ENCODE peak calls at places on chromosomes 3 and 15, in five cellular contexts. L is cardiac muscle cell, G is ovary, D is GM23338, R is right lobe of liver. Z is an unnamed sample.

GRCh38 chr3:85576801-85577200 is 618.0 kb downstream of the CADM2 start:
- DNase-seq in G (no peak), R (no peak), L (no peak), D (no peak), Z (no peak)

GRCh38 chr3:140585828-140586227 is 92.0 kb upstream of the TRIM42 start:
- DNase-seq in G (no peak), R (no peak), D (no peak), L (no peak), Z (no peak)

GRCh38 chr3:12442654-12443501 is 41.4 kb upstream of the TSEN2 start:
- DNase-seq in L (no peak), D (no peak), R (no peak), G (no peak), Z (no peak)

GRCh38 chr3:37736632-37737031 is 125.0 kb upstream of the CTDSPL start:
- DNase-seq in G (no peak), L (no peak), R (no peak), D (no peak), Z (no peak)

GRCh38 chr3:194682651-194683310 is 2.9 kb upstream of the FAM43A start:
- DNase-seq in R (peak; percentile 52), G (peak; percentile 68), L (peak; percentile 87), D (peak; percentile 90), Z (peak; percentile 86)

GRCh38 chr15:70806992-70807712 is 43.8 kb upstream of the UACA start:
- DNase-seq in R (peak; percentile 75), D (no peak), L (no peak), G (peak; percentile 64), Z (peak; percentile 88)

GRCh38 chr3:50241163-50241562 is 5.2 kb downstream of the GNAI2 start:
- DNase-seq in R (no peak), L (peak; percentile 71), G (no peak), D (peak; percentile 99), Z (no peak)

GRCh38 chr15:78259232-78259631 is 5.1 kb upstream of the DNAJA4 start:
- DNase-seq in L (no peak), D (no peak), G (no peak), R (no peak), Z (no peak)

GRCh38 chr15:101049856-101050646 is 130.9 kb downstream of the LRRK1 start:
- DNase-seq in L (no peak), R (no peak), D (no peak), G (peak; percentile 47), Z (peak; percentile 37)

GRCh38 chr3:134445631-134446030 is 40.2 kb downstream of the ANAPC13 start:
- DNase-seq in D (no peak), G (no peak), L (no peak), R (no peak), Z (no peak)

GRCh38 chr3:177473184-177473583 is 275.9 kb upstream of the TBL1XR1 start:
- DNase-seq in D (no peak), R (no peak), G (no peak), L (no peak), Z (no peak)

GRCh38 chr15:52171386-52171785 is 19.8 kb downstream of the GNB5 start:
- DNase-seq in G (no peak), R (no peak), L (no peak), D (peak; percentile 45), Z (no peak)

GRCh38 chr3:61936344-61936937 is 375.1 kb downstream of the PTPRG start:
- DNase-seq in R (no peak), D (peak; percentile 78), G (no peak), L (peak; percentile 38), Z (no peak)

GRCh38 chr3:25505581-25505980 is 77.5 kb downstream of the RARB start:
- DNase-seq in L (no peak), G (no peak), D (no peak), R (no peak), Z (no peak)

GRCh38 chr3:171497546-171497945 is 37.3 kb upstream of the TNIK start:
- DNase-seq in L (peak; percentile 9), D (no peak), R (no peak), G (no peak), Z (no peak)

GRCh38 chr3:134359121-134360010 is 14.9 kb downstream of the AMOTL2 start:
- DNase-seq in D (no peak), G (peak; percentile 16), R (no peak), L (no peak), Z (peak; percentile 73)

GRCh38 chr3:139427283-139428060 is 38.0 kb upstream of the COPB2 start:
- DNase-seq in L (peak; percentile 87), D (peak; percentile 94), G (no peak), R (no peak), Z (no peak)

GRCh38 chr3:72444642-72445223 is 403.5 kb downstream of the SHQ1 start:
- DNase-seq in G (no peak), L (no peak), R (no peak), D (no peak), Z (no peak)

GRCh38 chr15:32641517-32642059 is at the start of gene SCG5:
- DNase-seq in G (peak; percentile 52), R (no peak), D (peak; percentile 96), L (peak; percentile 61), Z (no peak)

DNA sequence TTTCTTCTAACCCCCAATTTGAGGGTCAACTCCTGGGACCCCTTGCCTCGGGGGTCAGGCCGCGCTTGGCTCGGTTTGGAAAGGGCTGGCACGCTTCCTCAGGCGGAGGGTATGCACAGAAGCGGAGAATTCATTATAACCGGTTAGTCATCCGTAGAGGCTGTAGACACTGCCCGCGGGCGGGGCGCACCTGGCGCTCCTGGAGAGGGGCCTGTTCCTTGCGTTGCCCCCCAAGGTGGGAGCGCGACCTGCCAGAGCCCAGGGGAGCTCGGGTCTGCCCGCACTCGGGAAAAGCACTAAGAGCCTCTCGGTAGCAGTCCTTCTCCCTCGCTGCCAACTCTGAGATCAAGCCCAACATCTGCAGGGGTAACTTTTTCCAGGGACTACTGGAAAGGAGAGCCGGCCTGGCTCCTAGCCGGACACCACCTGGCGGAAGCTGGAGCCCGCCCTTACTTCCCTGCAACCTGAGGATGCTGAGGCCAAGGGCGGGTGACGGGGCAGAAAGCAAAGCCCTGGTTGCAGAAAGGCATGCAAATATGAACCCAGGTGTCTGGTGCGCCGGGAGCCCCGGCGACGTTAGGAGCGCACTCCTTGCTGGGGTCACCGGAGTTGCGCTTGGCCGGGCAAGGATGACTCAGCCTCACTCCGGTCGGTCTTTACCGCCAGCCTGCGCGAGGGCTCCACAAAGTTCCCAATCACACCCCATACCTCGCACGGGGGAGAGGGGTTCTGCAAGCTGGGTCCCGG is 1.5 kb upstream of the CACNA2D3 start:
- DNase-seq in L (peak; percentile 32), G (peak; percentile 46), R (no peak), D (peak; percentile 81), Z (no peak)
- H3K4me3 ChIP-seq in L (peak overlapping the region; percentile 57), G (peak overlapping the region; percentile 55), R (no peak overlapping the region), D (peak overlapping the region; percentile 78), Z (peak overlapping the region; percentile 48)

DNA sequence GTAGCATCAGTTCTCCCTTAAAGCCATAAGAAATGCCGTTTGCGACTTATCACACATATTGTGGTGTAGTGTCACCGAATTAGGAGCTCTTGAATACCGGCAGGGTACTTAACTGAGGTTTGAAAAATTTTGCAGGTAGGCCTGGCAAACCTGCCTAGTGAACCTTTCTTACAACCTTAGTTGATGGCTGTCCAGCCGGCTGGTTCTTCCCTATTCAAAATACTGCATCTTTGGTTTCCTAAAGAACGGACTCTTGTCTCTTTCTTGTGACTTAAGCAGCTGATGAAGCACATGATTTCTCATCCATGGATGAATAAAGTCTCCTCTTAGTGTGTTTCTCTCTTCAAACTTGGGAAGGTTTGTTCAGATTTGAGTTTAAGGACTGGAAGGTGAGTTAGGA is 1.5 kb downstream of the RAB7A start:
- DNase-seq in G (no peak), R (no peak), D (no peak), L (no peak), Z (no peak)
- H3K4me1 ChIP-seq in G (peaks cover 12% of the 10 kb centered on the region), R (no peaks in the 10 kb centered on the region), D (peaks cover 62% of the 10 kb centered on the region), L (peaks cover 28% of the 10 kb centered on the region), Z (peaks cover 10% of the 10 kb centered on the region)

DNA sequence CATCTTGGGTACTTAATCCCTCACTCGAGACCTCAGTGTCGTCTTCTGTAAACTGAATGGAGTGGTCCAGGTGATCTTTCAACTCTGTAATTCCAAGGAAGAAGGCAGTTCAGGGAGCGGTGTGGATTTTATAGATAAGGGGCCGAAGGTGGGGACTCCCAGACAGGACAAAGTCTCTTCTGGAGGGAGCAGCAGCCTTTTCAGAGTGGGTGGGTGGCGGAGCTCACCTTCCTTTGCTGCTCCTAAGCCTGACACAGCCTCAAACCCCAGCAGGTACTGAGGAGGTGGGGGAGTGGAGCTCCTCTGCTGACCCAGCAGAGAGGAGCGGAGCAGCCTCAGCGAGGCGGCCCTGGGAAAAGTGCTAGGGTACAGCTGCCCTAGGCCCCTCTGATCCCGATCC is 72.1 kb downstream of the SLC30A4 start:
- DNase-seq in G (no peak), L (no peak), D (no peak), R (no peak), Z (no peak)
- H3K4me3 ChIP-seq in G (no peak overlapping the region), L (no peak overlapping the region), D (no peak overlapping the region), R (no peak overlapping the region), Z (no peak overlapping the region)

GRCh38 chr3:14511971-14512943 is 27.9 kb downstream of the GRIP2 start:
- DNase-seq in R (no peak), L (no peak), D (no peak), G (peak; percentile 13), Z (peak; percentile 66)

GRCh38 chr3:14512944-14513332 is 27.2 kb downstream of the GRIP2 start:
- DNase-seq in G (no peak), D (no peak), R (no peak), L (no peak), Z (no peak)

GRCh38 chr3:14511623-14511965 is 28.5 kb downstream of the GRIP2 start:
- DNase-seq in R (no peak), L (no peak), G (no peak), D (no peak), Z (no peak)

GRCh38 chr3:14514323-14514720 is 25.8 kb downstream of the GRIP2 start:
- DNase-seq in D (peak; percentile 0), R (no peak), L (no peak), G (peak; percentile 9), Z (no peak)

GRCh38 chr3:14513566-14514322 is 26.4 kb downstream of the GRIP2 start:
- DNase-seq in R (no peak), D (no peak), G (peak; percentile 9), L (no peak), Z (no peak)
- H3K4me1 ChIP-seq in R (no peaks in the 10 kb centered on the region), D (peaks cover 4% of the 10 kb centered on the region), G (no peaks in the 10 kb centered on the region), L (no peaks in the 10 kb centered on the region), Z (no peaks in the 10 kb centered on the region)

GRCh38 chr3:185549651-185550111 is 2.7 kb downstream of the LIPH start:
- DNase-seq in L (no peak), G (no peak), R (no peak), D (no peak), Z (no peak)

GRCh38 chr3:185552358-185552877 is at the start of gene LIPH:
- DNase-seq in D (peak; percentile 40), R (no peak), L (peak; percentile 9), G (no peak), Z (no peak)

GRCh38 chr3:185555101-185555501 is 2.7 kb upstream of the LIPH start:
- DNase-seq in L (no peak), D (no peak), R (no peak), G (no peak), Z (no peak)

GRCh38 chr3:185549111-185549510 is 3.3 kb downstream of the LIPH start:
- DNase-seq in D (no peak), L (no peak), G (no peak), R (no peak), Z (no peak)
- H3K4me3 ChIP-seq in D (no peak overlapping the region), L (no peak overlapping the region), G (no peak overlapping the region), R (no peak overlapping the region), Z (no peak overlapping the region)